ENCODE peak calls at places on chromosome 7, in eight cellular contexts. O is heart right ventricle, Q is left ventricle myocardium inferior, X is upper lobe of left lung, F is sigmoid colon, R is adrenal gland, Y is tibial artery, N is heart left ventricle. W is an unnamed sample.

GRCh38 chr7:19215421-19215820 is 70.2 kb upstream of the FERD3L start:
- DNase-seq in O (no peak), Q (no peak), X (no peak), F (no peak), R (no peak), Y (no peak), N (no peak), W (no peak)

GRCh38 chr7:138304071-138304320 is 156.1 kb upstream of the TRIM24 start:
- DNase-seq in O (no peak), Q (no peak), X (no peak), F (no peak), R (no peak), Y (no peak), N (no peak), W (no peak)

GRCh38 chr7:82507976-82508677 is 64.5 kb upstream of the CACNA2D1 start:
- DNase-seq in O (no peak), Q (no peak), X (no peak), F (no peak), R (no peak), Y (no peak), N (no peak), W (peak; percentile 80)

GRCh38 chr7:100053201-100053600 is 3.6 kb downstream of the ZSCAN21 start:
- DNase-seq in O (no peak), Q (no peak), X (no peak), F (peak; percentile 70), R (peak; percentile 79), Y (no peak), N (peak; percentile 13), W (peak; percentile 70)

GRCh38 chr7:74231232-74231590 is 21.4 kb downstream of the LAT2 start:
- DNase-seq in O (no peak), Q (no peak), X (no peak), F (no peak), R (no peak), Y (no peak), N (no peak), W (no peak)

GRCh38 chr7:40701836-40702551 is 567.2 kb downstream of the SUGCT start:
- DNase-seq in O (no peak), Q (no peak), X (no peak), F (no peak), R (no peak), Y (no peak), N (no peak), W (no peak)

GRCh38 chr7:37719077-37719476 is 35.5 kb downstream of the GPR141 start:
- DNase-seq in O (no peak), Q (no peak), X (no peak), F (no peak), R (no peak), Y (no peak), N (no peak), W (no peak)

GRCh38 chr7:30797294-30798040 is 26.2 kb downstream of the MINDY4 start:
- DNase-seq in O (no peak), Q (no peak), X (no peak), F (no peak), R (no peak), Y (no peak), N (no peak), W (no peak)

GRCh38 chr7:107614425-107614824 is 34.4 kb downstream of the BCAP29 start:
- DNase-seq in O (no peak), Q (no peak), X (no peak), F (no peak), R (no peak), Y (no peak), N (no peak), W (no peak)

GRCh38 chr7:47573758-47574472 is 8.0 kb downstream of the TNS3 start:
- DNase-seq in O (no peak), Q (no peak), X (peak; percentile 39), F (no peak), R (peak; percentile 61), Y (peak; percentile 80), N (no peak), W (no peak)

GRCh38 chr7:45543470-45543869 is 30.7 kb upstream of the ADCY1 start:
- DNase-seq in O (no peak), Q (no peak), X (no peak), F (no peak), R (no peak), Y (no peak), N (no peak), W (no peak)

GRCh38 chr7:155208681-155209477 is 88.8 kb upstream of the INSIG1 start:
- DNase-seq in O (no peak), Q (no peak), X (no peak), F (no peak), R (no peak), Y (peak; percentile 66), N (peak; percentile 35), W (no peak)

GRCh38 chr7:83751217-83751616 is 102.3 kb upstream of the SEMA3E start:
- DNase-seq in O (no peak), Q (no peak), X (no peak), F (no peak), R (no peak), Y (no peak), N (no peak), W (no peak)

GRCh38 chr7:139901411-139901810 is 72.3 kb downstream of the TBXAS1 start:
- DNase-seq in O (no peak), Q (no peak), X (no peak), F (no peak), R (no peak), Y (no peak), N (no peak), W (no peak)

GRCh38 chr7:31027161-31027965 is 24.7 kb upstream of the ADCYAP1R1 start:
- DNase-seq in O (peak; percentile 32), Q (peak; percentile 50), X (no peak), F (peak; percentile 90), R (peak; percentile 14), Y (no peak), N (peak; percentile 35), W (peak; percentile 85)

GRCh38 chr7:123070702-123071286 is 75.3 kb upstream of the TAS2R16 start:
- DNase-seq in O (no peak), Q (no peak), X (no peak), F (no peak), R (no peak), Y (no peak), N (no peak), W (peak; percentile 59)
- TF ChIP-seq CTCF in O (no peak), Q (peak; percentile 25), X (no peak), F (no peak), R (no peak), Y (no peak), N (no peak), W (peak; percentile 75)

GRCh38 chr7:27192546-27193334 is 7.2 kb downstream of the HOXA13 start:
- DNase-seq in O (no peak), Q (no peak), X (no peak), F (peak; percentile 86), R (no peak), Y (peak; percentile 66), N (no peak), W (peak; percentile 61)
- H3K27me3 ChIP-seq in O (peaks cover 100% of the 10 kb centered on the region), Q (peaks cover 100% of the 10 kb centered on the region), X (peaks cover 34% of the 10 kb centered on the region), F (no peaks in the 10 kb centered on the region), R (peaks cover 100% of the 10 kb centered on the region), Y (no peaks in the 10 kb centered on the region), N (peaks cover 99% of the 10 kb centered on the region), W (peaks cover 100% of the 10 kb centered on the region)

GRCh38 chr7:151631149-151631967 is 111.7 kb upstream of the RHEB start:
- DNase-seq in O (no peak), Q (no peak), X (no peak), F (peak; percentile 73), R (no peak), Y (no peak), N (no peak), W (peak; percentile 75)

GRCh38 chr7:151630349-151630748 is 110.7 kb upstream of the RHEB start:
- DNase-seq in O (no peak), Q (no peak), X (no peak), F (no peak), R (no peak), Y (no peak), N (no peak), W (no peak)

GRCh38 chr7:151632750-151633515 is 113.2 kb upstream of the RHEB start:
- DNase-seq in O (peak; percentile 61), Q (peak; percentile 57), X (peak; percentile 73), F (peak; percentile 73), R (peak; percentile 51), Y (peak; percentile 76), N (peak; percentile 54), W (peak; percentile 81)

GRCh38 chr7:151633516-151633812 is 113.8 kb upstream of the RHEB start:
- DNase-seq in O (no peak), Q (no peak), X (no peak), F (no peak), R (no peak), Y (no peak), N (no peak), W (no peak)

DNA sequence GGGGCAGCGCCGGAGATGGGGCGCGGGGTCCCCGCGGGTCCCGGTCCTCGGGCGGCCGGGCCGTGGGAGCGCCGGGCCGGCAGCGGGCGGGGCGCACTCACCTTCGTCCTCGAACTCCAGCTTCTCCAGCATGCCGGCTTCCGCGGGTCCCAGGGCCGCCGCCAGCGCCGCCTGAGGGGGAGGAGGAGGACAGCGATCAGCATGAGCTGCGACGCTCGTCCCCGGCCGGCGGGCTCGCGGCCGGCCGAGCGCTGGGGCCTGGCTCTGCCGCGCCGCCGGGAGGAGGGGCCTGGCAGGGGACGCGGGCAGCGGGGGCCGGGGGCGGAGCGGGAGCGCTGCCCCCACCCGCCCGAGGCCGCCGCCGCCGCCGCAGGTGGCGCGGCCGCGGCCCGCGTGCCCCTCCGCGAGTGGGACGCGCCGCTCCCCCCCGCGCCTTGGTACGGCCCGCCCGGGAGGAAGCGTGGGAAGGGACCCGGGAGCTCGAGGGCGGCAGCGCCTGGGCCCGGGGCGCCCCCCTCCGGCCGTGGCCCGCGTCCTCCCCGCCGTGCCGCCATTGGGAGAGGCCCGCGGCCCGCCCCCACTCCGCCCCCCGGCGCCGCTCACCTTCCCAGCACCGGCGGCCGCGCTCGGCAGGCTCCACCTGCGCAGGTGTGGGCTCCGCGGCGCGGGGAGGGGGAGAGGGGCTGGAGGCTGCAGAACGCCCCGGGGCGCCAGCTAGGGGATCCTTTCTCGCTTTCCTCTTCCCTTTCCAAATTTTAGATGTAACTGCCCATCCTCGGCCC is 112.5 kb upstream of the RHEB start:
- DNase-seq in O (peak; percentile 88), Q (peak; percentile 84), X (peak; percentile 91), F (peak; percentile 87), R (peak; percentile 82), Y (peak; percentile 88), N (peak; percentile 89), W (peak; percentile 92)
- TF ChIP-seq CTCF in O (no peak), Q (peak; percentile 44), X (peak; percentile 42), F (no peak), R (peak; percentile 22), Y (peak; percentile 22), N (peak; percentile 10), W (peak; percentile 54)

GRCh38 chr7:26399309-26399610 is 107.6 kb downstream of the SNX10 start:
- DNase-seq in O (peak; percentile 26), Q (peak; percentile 20), X (peak; percentile 50), F (no peak), R (peak; percentile 61), Y (no peak), N (no peak), W (peak; percentile 67)

GRCh38 chr7:26399747-26400146 is 108.1 kb downstream of the SNX10 start:
- DNase-seq in O (no peak), Q (no peak), X (no peak), F (no peak), R (no peak), Y (no peak), N (no peak), W (no peak)

GRCh38 chr7:26397326-26397725 is 105.7 kb downstream of the SNX10 start:
- DNase-seq in O (no peak), Q (no peak), X (no peak), F (no peak), R (peak; percentile 61), Y (no peak), N (no peak), W (peak; percentile 55)

GRCh38 chr7:26397786-26398435 is 106.2 kb downstream of the SNX10 start:
- DNase-seq in O (peak; percentile 33), Q (peak; percentile 36), X (peak; percentile 23), F (no peak), R (peak; percentile 53), Y (no peak), N (peak; percentile 23), W (peak; percentile 86)

GRCh38 chr7:26398436-26399308 is 107.0 kb downstream of the SNX10 start:
- DNase-seq in O (peak; percentile 69), Q (peak; percentile 66), X (peak; percentile 67), F (peak; percentile 76), R (peak; percentile 75), Y (peak; percentile 70), N (peak; percentile 65), W (peak; percentile 83)
- H3K27me3 ChIP-seq in O (no peaks in the 10 kb centered on the region), Q (peaks cover 65% of the 10 kb centered on the region), X (no peaks in the 10 kb centered on the region), F (no peaks in the 10 kb centered on the region), R (no peaks in the 10 kb centered on the region), Y (no peaks in the 10 kb centered on the region), N (peaks cover 15% of the 10 kb centered on the region), W (peaks cover 39% of the 10 kb centered on the region)

W was measured in endodermal cell.